ENCODE peak calls at places on chromosomes 12 and 14, in eight cellular contexts. Y is lower lobe of right lung; G is CD8-positive, alpha-beta memory T cell; P is psoas muscle; V is heart left ventricle; Q is A549; M is Panc1; U is lung. Z is an unnamed sample.

GRCh38 chr12:110937104-110937641 is 16.8 kb upstream of the MYL2 start:
- DNase-seq in Y (peak; percentile 75), G (peak; percentile 57), P (peak; percentile 54), V (peak; percentile 61), Q (peak; percentile 66), M (peak; percentile 36), U (peak; percentile 51), Z (no peak)

GRCh38 chr12:51262758-51263177 is 7.4 kb downstream of the SMAGP start:
- DNase-seq in Y (peak; percentile 58), G (peak; percentile 54), P (no peak), V (no peak), Q (peak; percentile 46), M (no peak), U (no peak), Z (no peak)

GRCh38 chr12:11717533-11717961 is 68.1 kb downstream of the ETV6 start:
- DNase-seq in Y (no peak), G (no peak), P (no peak), V (no peak), Q (no peak), M (no peak), U (no peak), Z (no peak)

GRCh38 chr14:64612021-64612380 is 62.2 kb downstream of the PPP1R36 start:
- DNase-seq in Y (no peak), G (no peak), P (no peak), V (no peak), Q (peak; percentile 47), M (no peak), U (no peak), Z (no peak)

GRCh38 chr12:109737631-109738030 is 24.0 kb downstream of the FAM222A start:
- DNase-seq in Y (no peak), G (peak; percentile 11), P (no peak), V (no peak), Q (no peak), M (no peak), U (no peak), Z (no peak)

GRCh38 chr14:72463291-72463866 is 430.5 kb downstream of the DPF3 start:
- DNase-seq in Y (no peak), G (no peak), P (no peak), V (no peak), Q (no peak), M (no peak), U (no peak), Z (no peak)

GRCh38 chr12:39359644-39360043 is 83.3 kb downstream of the KIF21A start:
- DNase-seq in Y (no peak), G (no peak), P (no peak), V (no peak), Q (no peak), M (no peak), U (no peak), Z (no peak)

GRCh38 chr12:67540920-67541624 is 107.5 kb upstream of the DYRK2 start:
- DNase-seq in Y (no peak), G (no peak), P (no peak), V (no peak), Q (no peak), M (no peak), U (no peak), Z (peak; percentile 66)

GRCh38 chr14:59739794-59740193 is 130.8 kb downstream of the RTN1 start:
- DNase-seq in Y (peak; percentile 56), G (no peak), P (peak; percentile 19), V (peak; percentile 24), Q (no peak), M (no peak), U (no peak), Z (no peak)

GRCh38 chr14:37116933-37117844 is 55.2 kb downstream of the SLC25A21 start:
- DNase-seq in Y (no peak), G (no peak), P (no peak), V (no peak), Q (peak; percentile 40), M (peak; percentile 59), U (no peak), Z (peak; percentile 50)

GRCh38 chr12:108918206-108918605 is 38.3 kb downstream of the DAO start:
- DNase-seq in Y (no peak), G (no peak), P (no peak), V (no peak), Q (no peak), M (no peak), U (no peak), Z (no peak)

GRCh38 chr14:76759589-76759988 is 1.7 kb upstream of the VASH1 start:
- DNase-seq in Y (no peak), G (no peak), P (no peak), V (no peak), Q (no peak), M (no peak), U (peak; percentile 22), Z (no peak)

DNA sequence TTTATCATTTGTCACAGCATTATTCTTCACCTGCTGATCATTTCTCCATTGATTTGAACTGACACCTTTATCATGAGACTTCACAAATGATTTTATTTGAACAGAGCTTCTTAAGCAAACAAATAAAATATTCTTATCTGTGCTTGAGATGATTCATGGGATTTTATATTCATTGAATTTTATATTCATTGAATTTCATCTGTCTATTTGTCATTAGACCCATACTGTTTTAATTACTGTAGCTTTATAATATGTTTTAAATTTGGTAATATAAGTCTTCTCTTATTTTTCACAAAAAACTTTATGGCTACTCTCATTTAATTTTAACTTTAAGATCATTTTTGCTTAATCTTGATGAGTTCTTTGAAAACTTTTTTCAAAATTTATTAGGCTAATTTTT is 777.4 kb upstream of the TBX3 start:
- DNase-seq in Y (no peak), G (no peak), P (no peak), V (no peak), Q (no peak), M (no peak), U (no peak), Z (no peak)
- H3K27ac ChIP-seq in Y (no peak overlapping the region), G (no peak overlapping the region), P (no peak overlapping the region), V (no peak overlapping the region), Q (no peak overlapping the region), M (no peak overlapping the region), U (no peak overlapping the region), Z (no peak overlapping the region)

GRCh38 chr14:32078030-32078793 is 1.1 kb downstream of the ARHGAP5 start:
- DNase-seq in Y (peak; percentile 50), G (peak; percentile 46), P (peak; percentile 26), V (peak; percentile 36), Q (peak; percentile 21), M (no peak), U (peak; percentile 41), Z (no peak)
- H3K27ac ChIP-seq in Y (peak overlapping the region; percentile 95), G (peak overlapping the region; percentile 61), P (peak overlapping the region; percentile 95), V (peak overlapping the region; percentile 95), Q (peak overlapping the region; percentile 96), M (peak overlapping the region; percentile 91), U (peak overlapping the region; percentile 98), Z (peak overlapping the region; percentile 97)

DNA sequence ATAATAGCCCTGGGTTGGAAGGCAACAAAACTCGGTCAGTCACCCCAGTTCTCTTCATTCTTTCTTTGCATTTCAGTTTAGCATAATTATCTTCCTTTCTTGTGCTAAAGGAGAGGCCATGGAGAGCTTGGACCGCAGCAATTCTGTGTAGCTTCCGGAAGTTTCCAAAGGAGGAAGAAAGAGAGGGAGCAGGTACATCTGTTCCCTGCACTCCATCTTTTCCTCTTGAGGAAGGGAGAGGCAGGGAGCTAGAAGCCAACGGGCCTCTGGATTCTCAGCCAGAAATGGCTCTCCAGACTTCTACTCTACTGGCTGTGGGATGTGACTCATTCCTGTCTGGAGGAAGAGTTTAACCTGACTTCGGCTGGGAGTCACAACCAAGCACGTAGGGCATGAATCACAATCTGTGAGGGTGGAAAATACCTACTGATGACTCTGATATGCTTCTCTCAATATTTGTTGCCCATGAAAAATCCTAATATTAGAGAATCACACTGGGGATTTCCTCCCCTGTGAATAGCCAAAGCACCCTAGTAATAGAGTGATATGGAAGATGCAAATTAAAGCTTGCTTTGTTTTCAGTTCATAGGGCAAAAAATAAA is 17.0 kb downstream of the ANO6 start:
- DNase-seq in Y (no peak), G (no peak), P (peak; percentile 37), V (peak; percentile 36), Q (peak; percentile 92), M (peak; percentile 86), U (peak; percentile 61), Z (peak; percentile 95)
- H3K27ac ChIP-seq in Y (peak overlapping the region; percentile 83), G (peak overlapping the region; percentile 20), P (peak overlapping the region; percentile 98), V (peak overlapping the region; percentile 82), Q (peak overlapping the region; percentile 84), M (peak overlapping the region; percentile 99), U (peak overlapping the region; percentile 86), Z (peak overlapping the region; percentile 90)

GRCh38 chr12:63906876-63907275 is 62.4 kb downstream of the SRGAP1 start:
- DNase-seq in Y (no peak), G (no peak), P (no peak), V (no peak), Q (no peak), M (no peak), U (no peak), Z (no peak)

GRCh38 chr12:63909746-63910145 is 65.2 kb downstream of the SRGAP1 start:
- DNase-seq in Y (no peak), G (no peak), P (no peak), V (no peak), Q (no peak), M (no peak), U (no peak), Z (no peak)

GRCh38 chr12:63907561-63907960 is 63.1 kb downstream of the SRGAP1 start:
- DNase-seq in Y (no peak), G (no peak), P (no peak), V (no peak), Q (no peak), M (no peak), U (no peak), Z (no peak)

GRCh38 chr12:63904653-63905052 is 60.2 kb downstream of the SRGAP1 start:
- DNase-seq in Y (no peak), G (no peak), P (no peak), V (no peak), Q (no peak), M (no peak), U (no peak), Z (no peak)

GRCh38 chr12:63905523-63905922 is 61.0 kb downstream of the SRGAP1 start:
- DNase-seq in Y (no peak), G (no peak), P (no peak), V (no peak), Q (no peak), M (no peak), U (no peak), Z (no peak)
- H3K27ac ChIP-seq in Y (no peak overlapping the region), G (no peak overlapping the region), P (no peak overlapping the region), V (no peak overlapping the region), Q (peak overlapping the region; percentile 14), M (peak overlapping the region; percentile 59), U (no peak overlapping the region), Z (peak overlapping the region; percentile 70)

Z was measured in epithelial cell of prostate.